ENCODE peak calls at places on chromosomes 13 and 19, in eight cellular contexts. One of them, this sample, is unnamed.

GRCh38 chr13:114286808-114287207 is 5.4 kb downstream of the UPF3A start:
- DNase-seq in pulmonary artery endothelial cell: no peak
- DNase-seq in NCI-H1092 treated with DMSO at 0.1 percent for 48 hours: no peak
- DNase-seq in NCI-H345: no peak
- DNase-seq in psoas muscle: no peak
- DNase-seq in HCT116: no peak
- DNase-seq in EH: peak; percentile 83
- DNase-seq in retina: no peak
- DNase-seq in this sample: no peak

GRCh38 chr13:103542648-103543047 is 476.4 kb upstream of the SLC10A2 start:
- DNase-seq in NCI-H1092 treated with DMSO at 0.1 percent for 48 hours: peak; percentile 10
- DNase-seq in EH: no peak
- DNase-seq in NCI-H345: no peak
- DNase-seq in HCT116: no peak
- DNase-seq in retina: no peak
- DNase-seq in psoas muscle: no peak
- DNase-seq in pulmonary artery endothelial cell: no peak
- DNase-seq in this sample: no peak

GRCh38 chr19:48400018-48400742 is 6.7 kb downstream of the GRIN2D start:
- DNase-seq in retina: peak; percentile 54
- DNase-seq in NCI-H345: peak; percentile 62
- DNase-seq in NCI-H1092 treated with DMSO at 0.1 percent for 48 hours: peak; percentile 27
- DNase-seq in HCT116: peak; percentile 54
- DNase-seq in EH: peak; percentile 90
- DNase-seq in psoas muscle: peak; percentile 76
- DNase-seq in pulmonary artery endothelial cell: no peak
- DNase-seq in this sample: peak; percentile 67

GRCh38 chr19:6423499-6424189 is 967 bp downstream of the KHSRP start:
- DNase-seq in retina: peak; percentile 42
- DNase-seq in EH: peak; percentile 66
- DNase-seq in NCI-H1092 treated with DMSO at 0.1 percent for 48 hours: no peak
- DNase-seq in psoas muscle: no peak
- DNase-seq in HCT116: no peak
- DNase-seq in NCI-H345: no peak
- DNase-seq in pulmonary artery endothelial cell: no peak
- DNase-seq in this sample: peak; percentile 73

GRCh38 chr19:7363225-7363624 is 14.5 kb downstream of the ARHGEF18 start:
- DNase-seq in NCI-H345: no peak
- DNase-seq in HCT116: no peak
- DNase-seq in pulmonary artery endothelial cell: no peak
- DNase-seq in retina: no peak
- DNase-seq in psoas muscle: no peak
- DNase-seq in NCI-H1092 treated with DMSO at 0.1 percent for 48 hours: no peak
- DNase-seq in EH: no peak
- DNase-seq in this sample: no peak

GRCh38 chr19:4803736-4804695 is 12.5 kb downstream of the FEM1A start:
- DNase-seq in retina: peak; percentile 81
- DNase-seq in NCI-H1092 treated with DMSO at 0.1 percent for 48 hours: peak; percentile 44
- DNase-seq in pulmonary artery endothelial cell: no peak
- DNase-seq in psoas muscle: peak; percentile 84
- DNase-seq in NCI-H345: peak; percentile 53
- DNase-seq in HCT116: peak; percentile 41
- DNase-seq in EH: peak; percentile 59
- DNase-seq in this sample: peak; percentile 85

GRCh38 chr19:17435218-17435617 is 13.2 kb downstream of the TMEM221 start:
- DNase-seq in psoas muscle: no peak
- DNase-seq in NCI-H1092 treated with DMSO at 0.1 percent for 48 hours: no peak
- DNase-seq in NCI-H345: no peak
- DNase-seq in retina: no peak
- DNase-seq in pulmonary artery endothelial cell: no peak
- DNase-seq in HCT116: no peak
- DNase-seq in EH: no peak
- DNase-seq in this sample: no peak

GRCh38 chr13:72745260-72745659 is 17.5 kb downstream of the BORA start:
- DNase-seq in pulmonary artery endothelial cell: no peak
- DNase-seq in HCT116: no peak
- DNase-seq in retina: no peak
- DNase-seq in EH: no peak
- DNase-seq in NCI-H1092 treated with DMSO at 0.1 percent for 48 hours: no peak
- DNase-seq in psoas muscle: no peak
- DNase-seq in NCI-H345: no peak
- DNase-seq in this sample: no peak

GRCh38 chr19:4984448-4984990 is 15.6 kb downstream of the KDM4B start:
- DNase-seq in NCI-H345: peak; percentile 44
- DNase-seq in EH: no peak
- DNase-seq in HCT116: no peak
- DNase-seq in psoas muscle: peak; percentile 52
- DNase-seq in retina: peak; percentile 89
- DNase-seq in NCI-H1092 treated with DMSO at 0.1 percent for 48 hours: no peak
- DNase-seq in pulmonary artery endothelial cell: no peak
- DNase-seq in this sample: no peak

GRCh38 chr19:3656073-3656746 is 29.6 kb upstream of the CACTIN start:
- DNase-seq in EH: peak; percentile 79
- DNase-seq in NCI-H345: no peak
- DNase-seq in psoas muscle: no peak
- DNase-seq in pulmonary artery endothelial cell: no peak
- DNase-seq in NCI-H1092 treated with DMSO at 0.1 percent for 48 hours: no peak
- DNase-seq in HCT116: no peak
- DNase-seq in retina: peak; percentile 37
- DNase-seq in this sample: peak; percentile 88

GRCh38 chr13:76216729-76217128 is 580.6 kb downstream of the LMO7 start:
- DNase-seq in EH: peak; percentile 1
- DNase-seq in NCI-H1092 treated with DMSO at 0.1 percent for 48 hours: no peak
- DNase-seq in pulmonary artery endothelial cell: no peak
- DNase-seq in NCI-H345: no peak
- DNase-seq in retina: no peak
- DNase-seq in HCT116: no peak
- DNase-seq in psoas muscle: no peak
- DNase-seq in this sample: no peak

GRCh38 chr13:93298741-93299140 is 72.1 kb downstream of the GPC6 start:
- DNase-seq in retina: no peak
- DNase-seq in NCI-H345: no peak
- DNase-seq in NCI-H1092 treated with DMSO at 0.1 percent for 48 hours: no peak
- DNase-seq in pulmonary artery endothelial cell: no peak
- DNase-seq in psoas muscle: no peak
- DNase-seq in EH: no peak
- DNase-seq in HCT116: no peak
- DNase-seq in this sample: no peak

GRCh38 chr19:1475751-1476437 is 3.1 kb downstream of the C19orf25 start:
- DNase-seq in HCT116: no peak
- DNase-seq in pulmonary artery endothelial cell: no peak
- DNase-seq in EH: no peak
- DNase-seq in psoas muscle: peak; percentile 43
- DNase-seq in NCI-H345: no peak
- DNase-seq in retina: no peak
- DNase-seq in NCI-H1092 treated with DMSO at 0.1 percent for 48 hours: no peak
- DNase-seq in this sample: no peak

GRCh38 chr13:99028890-99029289 is 51.0 kb upstream of the DOCK9 start:
- DNase-seq in HCT116: no peak
- DNase-seq in pulmonary artery endothelial cell: no peak
- DNase-seq in NCI-H345: no peak
- DNase-seq in retina: no peak
- DNase-seq in psoas muscle: no peak
- DNase-seq in NCI-H1092 treated with DMSO at 0.1 percent for 48 hours: peak; percentile 11
- DNase-seq in EH: no peak
- DNase-seq in this sample: no peak

GRCh38 chr13:104431895-104432294 is 1365.7 kb upstream of the SLC10A2 start:
- DNase-seq in retina: no peak
- DNase-seq in EH: no peak
- DNase-seq in NCI-H345: no peak
- DNase-seq in psoas muscle: no peak
- DNase-seq in pulmonary artery endothelial cell: no peak
- DNase-seq in HCT116: no peak
- DNase-seq in NCI-H1092 treated with DMSO at 0.1 percent for 48 hours: no peak
- DNase-seq in this sample: no peak

GRCh38 chr13:52868190-52868589 is 19.8 kb upstream of the PCDH8 start:
- DNase-seq in pulmonary artery endothelial cell: no peak
- DNase-seq in psoas muscle: no peak
- DNase-seq in EH: no peak
- DNase-seq in retina: no peak
- DNase-seq in HCT116: no peak
- DNase-seq in NCI-H345: no peak
- DNase-seq in NCI-H1092 treated with DMSO at 0.1 percent for 48 hours: no peak
- DNase-seq in this sample: no peak

GRCh38 chr13:85497652-85498051 is 301.6 kb downstream of the SLITRK6 start:
- DNase-seq in NCI-H1092 treated with DMSO at 0.1 percent for 48 hours: no peak
- DNase-seq in pulmonary artery endothelial cell: no peak
- DNase-seq in retina: no peak
- DNase-seq in EH: peak; percentile 96
- DNase-seq in psoas muscle: no peak
- DNase-seq in HCT116: no peak
- DNase-seq in NCI-H345: no peak
- DNase-seq in this sample: peak; percentile 28

GRCh38 chr19:54415208-54415900 is at the start of gene TTYH1:
- DNase-seq in NCI-H1092 treated with DMSO at 0.1 percent for 48 hours: no peak
- DNase-seq in retina: peak; percentile 76
- DNase-seq in psoas muscle: no peak
- DNase-seq in NCI-H345: no peak
- DNase-seq in EH: no peak
- DNase-seq in HCT116: no peak
- DNase-seq in pulmonary artery endothelial cell: no peak
- DNase-seq in this sample: peak; percentile 77

GRCh38 chr19:8473652-8474476 is 28.6 kb downstream of the PRAM1 start:
- DNase-seq in HCT116: no peak
- DNase-seq in pulmonary artery endothelial cell: no peak
- DNase-seq in EH: no peak
- DNase-seq in psoas muscle: no peak
- DNase-seq in NCI-H345: no peak
- DNase-seq in NCI-H1092 treated with DMSO at 0.1 percent for 48 hours: no peak
- DNase-seq in retina: no peak
- DNase-seq in this sample: no peak

GRCh38 chr19:480016-480855 is 16.1 kb upstream of the MADCAM1 start:
- DNase-seq in retina: peak; percentile 90
- DNase-seq in NCI-H1092 treated with DMSO at 0.1 percent for 48 hours: peak; percentile 17
- DNase-seq in HCT116: no peak
- DNase-seq in NCI-H345: peak; percentile 41
- DNase-seq in psoas muscle: peak; percentile 89
- DNase-seq in EH: peak; percentile 39
- DNase-seq in pulmonary artery endothelial cell: no peak
- DNase-seq in this sample: peak; percentile 76

GRCh38 chr19:58350001-58350801 is 3.1 kb downstream of the A1BG start:
- DNase-seq in HCT116: no peak
- DNase-seq in psoas muscle: no peak
- DNase-seq in retina: peak; percentile 78
- DNase-seq in pulmonary artery endothelial cell: no peak
- DNase-seq in NCI-H345: no peak
- DNase-seq in EH: no peak
- DNase-seq in NCI-H1092 treated with DMSO at 0.1 percent for 48 hours: no peak
- DNase-seq in this sample: no peak

GRCh38 chr13:42747399-42747873 is 33.9 kb upstream of the FAM216B start:
- DNase-seq in retina: no peak
- DNase-seq in NCI-H1092 treated with DMSO at 0.1 percent for 48 hours: no peak
- DNase-seq in pulmonary artery endothelial cell: no peak
- DNase-seq in psoas muscle: no peak
- DNase-seq in HCT116: no peak
- DNase-seq in EH: peak; percentile 97
- DNase-seq in NCI-H345: peak; percentile 8
- DNase-seq in this sample: no peak

GRCh38 chr13:31881495-31881882 is 142.2 kb downstream of the RXFP2 start:
- DNase-seq in EH: no peak
- DNase-seq in NCI-H1092 treated with DMSO at 0.1 percent for 48 hours: no peak
- DNase-seq in HCT116: no peak
- DNase-seq in NCI-H345: no peak
- DNase-seq in pulmonary artery endothelial cell: no peak
- DNase-seq in retina: no peak
- DNase-seq in psoas muscle: no peak
- DNase-seq in this sample: no peak

GRCh38 chr19:38229585-38230073 is 5.6 kb upstream of the DPF1 start:
- DNase-seq in retina: peak; percentile 87
- DNase-seq in psoas muscle: peak; percentile 69
- DNase-seq in pulmonary artery endothelial cell: peak; percentile 56
- DNase-seq in NCI-H1092 treated with DMSO at 0.1 percent for 48 hours: peak; percentile 72
- DNase-seq in HCT116: peak; percentile 85
- DNase-seq in EH: peak; percentile 92
- DNase-seq in NCI-H345: peak; percentile 97
- DNase-seq in this sample: peak; percentile 76

GRCh38 chr13:21948781-21949474 is 278.1 kb downstream of the FGF9 start:
- DNase-seq in EH: no peak
- DNase-seq in NCI-H1092 treated with DMSO at 0.1 percent for 48 hours: no peak
- DNase-seq in retina: no peak
- DNase-seq in psoas muscle: no peak
- DNase-seq in NCI-H345: no peak
- DNase-seq in HCT116: no peak
- DNase-seq in pulmonary artery endothelial cell: no peak
- DNase-seq in this sample: no peak

GRCh38 chr13:73069206-73069815 is 10.5 kb downstream of the KLF5 start:
- DNase-seq in retina: no peak
- DNase-seq in HCT116: no peak
- DNase-seq in psoas muscle: no peak
- DNase-seq in NCI-H1092 treated with DMSO at 0.1 percent for 48 hours: no peak
- DNase-seq in EH: peak; percentile 57
- DNase-seq in pulmonary artery endothelial cell: no peak
- DNase-seq in NCI-H345: no peak
- DNase-seq in this sample: no peak

GRCh38 chr13:86193281-86193680 is 394.1 kb upstream of the SLITRK6 start:
- DNase-seq in psoas muscle: no peak
- DNase-seq in HCT116: no peak
- DNase-seq in retina: no peak
- DNase-seq in NCI-H1092 treated with DMSO at 0.1 percent for 48 hours: no peak
- DNase-seq in pulmonary artery endothelial cell: no peak
- DNase-seq in EH: no peak
- DNase-seq in NCI-H345: no peak
- DNase-seq in this sample: no peak

GRCh38 chr19:1980782-1981181 is 34.7 kb downstream of the BTBD2 start:
- DNase-seq in retina: no peak
- DNase-seq in psoas muscle: no peak
- DNase-seq in NCI-H1092 treated with DMSO at 0.1 percent for 48 hours: no peak
- DNase-seq in EH: no peak
- DNase-seq in pulmonary artery endothelial cell: no peak
- DNase-seq in HCT116: no peak
- DNase-seq in NCI-H345: no peak
- DNase-seq in this sample: no peak

GRCh38 chr19:48390188-48391099 is 907 bp downstream of the KDELR1 start:
- DNase-seq in EH: peak; percentile 70
- DNase-seq in pulmonary artery endothelial cell: no peak
- DNase-seq in NCI-H345: peak; percentile 28
- DNase-seq in psoas muscle: peak; percentile 81
- DNase-seq in retina: peak; percentile 82
- DNase-seq in HCT116: no peak
- DNase-seq in NCI-H1092 treated with DMSO at 0.1 percent for 48 hours: no peak
- DNase-seq in this sample: peak; percentile 88